ENCODE peak calls at places on chromosomes 3 and 15, in ten cellular contexts. Z is activated CD4-positive, alpha-beta T cell treated with anti-CD3 and anti-CD28 coated beads, Interleukin-2, amount 50 U/mL, for 1 hour; I is globus pallidus; B is NCI-H2081 treated with DMSO at 0.1 percent for 48 hours; S is fibroblast of pulmonary artery; V is adrenal gland; T is astrocyte of the spinal cord; X is brain microvascular endothelial cell; R is CD4-positive, CD25-positive, alpha-beta regulatory T cell; F is endothelial cell. J is an unnamed sample.

GRCh38 chr3:133954961-133955360 is 59.3 kb upstream of the RAB6B start:
- DNase-seq in Z (no peak), B (no peak), I (no peak), X (no peak), R (no peak), T (no peak), V (no peak), S (no peak), F (no peak), J (no peak)

GRCh38 chr3:9862391-9863235 is 17.4 kb downstream of the CIDEC start:
- DNase-seq in V (peak; percentile 46), R (no peak), T (peak; percentile 18), F (peak; percentile 48), S (peak; percentile 36), B (no peak), X (no peak), I (no peak), Z (peak; percentile 22), J (no peak)

GRCh38 chr3:127817331-127817821 is 4.9 kb downstream of the MGLL start:
- DNase-seq in V (no peak), S (peak; percentile 54), I (no peak), R (no peak), B (no peak), X (peak; percentile 15), T (peak; percentile 53), Z (no peak), F (no peak), J (no peak)

GRCh38 chr15:74336061-74337005 is 31.1 kb downstream of the CYP11A1 start:
- DNase-seq in S (peak; percentile 35), T (no peak), F (no peak), V (no peak), B (no peak), I (no peak), R (no peak), Z (no peak), X (no peak), J (no peak)

GRCh38 chr3:36700537-36701248 is 63.7 kb downstream of the DCLK3 start:
- DNase-seq in S (peak; percentile 87), V (peak; percentile 42), I (peak; percentile 53), T (peak; percentile 85), F (peak; percentile 66), X (peak; percentile 84), Z (peak; percentile 17), B (peak; percentile 12), R (peak; percentile 6), J (no peak)

GRCh38 chr15:82197734-82198594 is 64.6 kb downstream of the EFL1 start:
- DNase-seq in R (peak; percentile 40), F (peak; percentile 79), S (peak; percentile 83), X (peak; percentile 86), I (peak; percentile 81), V (peak; percentile 66), T (peak; percentile 69), Z (peak; percentile 51), B (peak; percentile 32), J (peak; percentile 2)

GRCh38 chr15:40354408-40355171 is 3.4 kb upstream of the DISP2 start:
- DNase-seq in I (no peak), V (no peak), S (peak; percentile 66), F (peak; percentile 52), Z (no peak), X (no peak), T (peak; percentile 76), R (no peak), B (no peak), J (no peak)

GRCh38 chr3:188853896-188854295 is 317.9 kb upstream of the TPRG1 start:
- DNase-seq in X (no peak), I (no peak), F (no peak), S (peak; percentile 64), B (no peak), T (no peak), R (no peak), Z (no peak), V (no peak), J (no peak)

GRCh38 chr15:30990451-30991300 is 752 bp downstream of the MTMR10 start:
- DNase-seq in S (no peak), F (no peak), X (no peak), V (no peak), B (no peak), Z (no peak), T (peak; percentile 37), I (no peak), R (no peak), J (no peak)

GRCh38 chr15:74500401-74500800 is 39.4 kb upstream of the UBL7 start:
- DNase-seq in T (no peak), R (no peak), S (no peak), V (no peak), F (no peak), I (no peak), Z (no peak), X (no peak), B (no peak), J (no peak)

GRCh38 chr3:134353171-134353825 is 20.9 kb downstream of the AMOTL2 start:
- DNase-seq in F (no peak), B (no peak), Z (no peak), R (no peak), V (no peak), S (no peak), T (no peak), I (no peak), X (no peak), J (no peak)

GRCh38 chr3:139111392-139112229 is 66.9 kb upstream of the PRR23C start:
- DNase-seq in I (peak; percentile 65), F (peak; percentile 86), S (peak; percentile 72), T (peak; percentile 51), X (peak; percentile 55), R (peak; percentile 19), Z (peak; percentile 51), B (peak; percentile 16), V (peak; percentile 70), J (no peak)